ENCODE peak calls at places on chromosomes 3 and 15, in eight cellular contexts. E is neuronal stem cell, O is testis, Y is right cardiac atrium, M is KG1, Z is HuH-7.5, U is GM23248, T is ACHN. W is an unnamed sample.

GRCh38 chr3:24829632-24830229 is 335.1 kb upstream of the THRB start:
- DNase-seq in T (no peak), U (peak), Z (no peak), O (no peak), E (peak), M (no peak), Y (peak), W (peak)

GRCh38 chr3:156098437-156099035 is 21.8 kb upstream of the KCNAB1 start:
- DNase-seq in U (no peak), Y (no peak), Z (no peak), O (no peak), E (no peak), T (no peak), M (no peak), W (no peak)

GRCh38 chr15:27951191-27951890 is 147.8 kb downstream of the OCA2 start:
- DNase-seq in T (no peak), O (no peak), E (no peak), U (no peak), Y (no peak), M (no peak), Z (no peak), W (no peak)

GRCh38 chr3:42979044-42979962 is at the start of gene GASK1A:
- DNase-seq in U (peak), Y (peak), Z (peak), O (peak), M (peak), T (no peak), E (peak), W (peak)

GRCh38 chr3:19931767-19932188 is 2.2 kb downstream of the EFHB start:
- DNase-seq in T (no peak), U (peak), Y (no peak), Z (no peak), M (no peak), O (no peak), E (no peak), W (no peak)

GRCh38 chr3:156859578-156859977 is 33.4 kb downstream of the LEKR1 start:
- DNase-seq in M (no peak), T (no peak), E (no peak), O (no peak), Y (no peak), Z (no peak), U (no peak), W (no peak)

GRCh38 chr3:145094355-145094941 is 1066.5 kb downstream of the PLOD2 start:
- DNase-seq in E (peak), U (peak), M (no peak), Y (no peak), T (peak), O (no peak), Z (no peak), W (peak)

GRCh38 chr15:31480356-31481058 is 153.9 kb downstream of the KLF13 start:
- DNase-seq in O (peak), U (no peak), Y (no peak), T (no peak), Z (no peak), M (no peak), E (no peak), W (no peak)

GRCh38 chr15:97196066-97197027 is 764.2 kb upstream of the ARRDC4 start:
- DNase-seq in Z (no peak), T (no peak), E (no peak), Y (no peak), M (no peak), O (no peak), U (no peak), W (peak)

GRCh38 chr3:44065741-44066140 is 175.9 kb upstream of the TOPAZ1 start:
- DNase-seq in U (peak), O (no peak), M (no peak), Y (no peak), Z (no peak), E (no peak), T (no peak), W (peak)

GRCh38 chr3:9397911-9398714 is 698 bp downstream of the SETD5 start:
- DNase-seq in O (peak), T (peak), U (peak), Y (peak), E (peak), Z (peak), M (no peak), W (peak)

GRCh38 chr3:172096881-172097420 is 57.6 kb downstream of the FNDC3B start:
- DNase-seq in O (no peak), M (no peak), Y (no peak), Z (peak), T (no peak), U (peak), E (no peak), W (peak)

GRCh38 chr15:56871180-56871579 is 47.3 kb upstream of the TCF12 start:
- DNase-seq in Z (no peak), T (peak), O (no peak), M (no peak), Y (no peak), E (no peak), U (peak), W (no peak)

GRCh38 chr3:191066669-191067068 is 132.4 kb upstream of the OSTN start:
- DNase-seq in U (peak), E (no peak), M (no peak), Z (no peak), O (no peak), Y (no peak), T (peak), W (no peak)

GRCh38 chr3:61821823-61822251 is 260.5 kb downstream of the PTPRG start:
- DNase-seq in U (peak), T (no peak), E (no peak), M (no peak), Y (no peak), O (no peak), Z (no peak), W (no peak)

GRCh38 chr3:5330152-5330810 is 142.8 kb downstream of the EDEM1 start:
- DNase-seq in M (no peak), U (peak), Y (no peak), Z (no peak), O (no peak), T (peak), E (no peak), W (no peak)

GRCh38 chr3:99638244-99638948 is at the start of gene COL8A1:
- DNase-seq in Y (peak), O (peak), M (no peak), E (peak), U (peak), T (peak), Z (no peak), W (peak)